ENCODE peak calls at places on chromosomes 4 and X, in five cellular contexts. Q, G, Y, J and X are unnamed samples.

GRCh38 chr4:62948108-62948507 is 1461.1 kb downstream of the TECRL start:
- DNase-seq in Q (no peak), G (no peak), Y (no peak), J (no peak), X (no peak)

GRCh38 chr4:681736-682451 is 7.1 kb downstream of the SLC49A3 start:
- DNase-seq in Q (no peak), G (no peak), Y (no peak), J (peak), X (no peak)

GRCh38 chr4:137997496-137997895 is 244.7 kb downstream of the SLC7A11 start:
- DNase-seq in Q (no peak), G (no peak), Y (no peak), J (no peak), X (no peak)

GRCh38 chrX:94612140-94612539 is 938.1 kb downstream of the FAM133A start:
- DNase-seq in Q (no peak), G (no peak), Y (no peak), J (no peak), X (no peak)

GRCh38 chr4:161466321-161466720 is 697.5 kb downstream of the FSTL5 start:
- DNase-seq in Q (no peak), G (no peak), Y (no peak), J (no peak), X (no peak)

GRCh38 chrX:105323951-105324350 is 103.5 kb upstream of the TEX13A start:
- DNase-seq in Q (no peak), G (no peak), Y (no peak), J (peak), X (no peak)

GRCh38 chrX:128781506-128781905 is 729.3 kb upstream of the ACTRT1 start:
- DNase-seq in Q (no peak), G (peak), Y (no peak), J (peak), X (no peak)

GRCh38 chr4:70306101-70306500 is 28.7 kb upstream of the CABS1 start:
- DNase-seq in Q (no peak), G (no peak), Y (no peak), J (no peak), X (no peak)

GRCh38 chr4:184503869-184504300 is 29.5 kb upstream of the IRF2 start:
- DNase-seq in Q (no peak), G (no peak), Y (no peak), J (no peak), X (no peak)